ENCODE peak calls at places on chromosomes 16 and 17, in seven cellular contexts. One of them, this sample, is unnamed.

GRCh38 chr17:4326608-4327007 is 39.9 kb downstream of the UBE2G1 start:
- DNase-seq in HCT116: no peak
- DNase-seq in mesothelial cell of epicardium: no peak
- DNase-seq in ovary: no peak
- DNase-seq in osteocyte: no peak
- DNase-seq in type B pancreatic cell: no peak
- DNase-seq in WTC11: no peak
- DNase-seq in this sample: no peak

GRCh38 chr16:59859606-59860402 is 1125.7 kb upstream of the GOT2 start:
- DNase-seq in HCT116: no peak
- DNase-seq in mesothelial cell of epicardium: no peak
- DNase-seq in ovary: no peak
- DNase-seq in osteocyte: no peak
- DNase-seq in type B pancreatic cell: no peak
- DNase-seq in WTC11: no peak
- DNase-seq in this sample: no peak

GRCh38 chr16:69171325-69172095 is 15.5 kb upstream of the SNTB2 start:
- DNase-seq in HCT116: no peak
- DNase-seq in mesothelial cell of epicardium: no peak
- DNase-seq in ovary: no peak
- DNase-seq in osteocyte: no peak
- DNase-seq in type B pancreatic cell: no peak
- DNase-seq in WTC11: no peak
- DNase-seq in this sample: no peak

GRCh38 chr16:70437017-70437581 is 1.8 kb downstream of the ST3GAL2 start:
- DNase-seq in HCT116: no peak
- DNase-seq in mesothelial cell of epicardium: peak; percentile 40
- DNase-seq in ovary: peak; percentile 49
- DNase-seq in osteocyte: peak; percentile 87
- DNase-seq in type B pancreatic cell: no peak
- DNase-seq in WTC11: peak; percentile 68
- DNase-seq in this sample: no peak

GRCh38 chr17:69711504-69711903 is 297.0 kb downstream of the MAP2K6 start:
- DNase-seq in HCT116: no peak
- DNase-seq in mesothelial cell of epicardium: no peak
- DNase-seq in ovary: no peak
- DNase-seq in osteocyte: no peak
- DNase-seq in type B pancreatic cell: no peak
- DNase-seq in WTC11: no peak
- DNase-seq in this sample: no peak

GRCh38 chr17:17375826-17376225 is 72.7 kb downstream of the NT5M start:
- DNase-seq in HCT116: no peak
- DNase-seq in mesothelial cell of epicardium: no peak
- DNase-seq in ovary: no peak
- DNase-seq in osteocyte: no peak
- DNase-seq in type B pancreatic cell: no peak
- DNase-seq in WTC11: no peak
- DNase-seq in this sample: no peak

GRCh38 chr17:69499301-69499700 is 84.8 kb downstream of the MAP2K6 start:
- DNase-seq in HCT116: no peak
- DNase-seq in mesothelial cell of epicardium: no peak
- DNase-seq in ovary: no peak
- DNase-seq in osteocyte: no peak
- DNase-seq in type B pancreatic cell: no peak
- DNase-seq in WTC11: no peak
- DNase-seq in this sample: no peak

GRCh38 chr16:65807858-65808257 is 558.6 kb upstream of the CDH5 start:
- DNase-seq in HCT116: no peak
- DNase-seq in mesothelial cell of epicardium: no peak
- DNase-seq in ovary: no peak
- DNase-seq in osteocyte: no peak
- DNase-seq in type B pancreatic cell: no peak
- DNase-seq in WTC11: no peak
- DNase-seq in this sample: no peak

GRCh38 chr16:6510261-6510660 is 822.4 kb upstream of the RBFOX1 start:
- DNase-seq in HCT116: no peak
- DNase-seq in mesothelial cell of epicardium: no peak
- DNase-seq in ovary: no peak
- DNase-seq in osteocyte: no peak
- DNase-seq in type B pancreatic cell: no peak
- DNase-seq in WTC11: no peak
- DNase-seq in this sample: no peak

GRCh38 chr16:4182581-4183257 is 59.2 kb downstream of the SRL start:
- DNase-seq in HCT116: no peak
- DNase-seq in mesothelial cell of epicardium: no peak
- DNase-seq in ovary: no peak
- DNase-seq in osteocyte: no peak
- DNase-seq in type B pancreatic cell: no peak
- DNase-seq in WTC11: no peak
- DNase-seq in this sample: no peak

GRCh38 chr17:45231481-45232116 is 9.9 kb downstream of the FMNL1 start:
- DNase-seq in HCT116: no peak
- DNase-seq in mesothelial cell of epicardium: no peak
- DNase-seq in ovary: no peak
- DNase-seq in osteocyte: no peak
- DNase-seq in type B pancreatic cell: no peak
- DNase-seq in WTC11: peak; percentile 78
- DNase-seq in this sample: no peak
- TF ChIP-seq CTCF in HCT116: no peak
- TF ChIP-seq CTCF in mesothelial cell of epicardium: no peak
- TF ChIP-seq CTCF in ovary: no peak
- TF ChIP-seq CTCF in osteocyte: peak; percentile 36
- TF ChIP-seq CTCF in type B pancreatic cell: peak; percentile 52
- TF ChIP-seq CTCF in WTC11: peak; percentile 24
- TF ChIP-seq CTCF in this sample: peak; percentile 76

GRCh38 chr17:41580244-41580575 is 6.5 kb downstream of the KRT14 start:
- DNase-seq in HCT116: no peak
- DNase-seq in mesothelial cell of epicardium: no peak
- DNase-seq in ovary: no peak
- DNase-seq in osteocyte: no peak
- DNase-seq in type B pancreatic cell: no peak
- DNase-seq in WTC11: no peak
- DNase-seq in this sample: no peak

GRCh38 chr17:41585301-41585700 is 1.4 kb downstream of the KRT14 start:
- DNase-seq in HCT116: no peak
- DNase-seq in mesothelial cell of epicardium: no peak
- DNase-seq in ovary: no peak
- DNase-seq in osteocyte: no peak
- DNase-seq in type B pancreatic cell: no peak
- DNase-seq in WTC11: no peak
- DNase-seq in this sample: no peak

GRCh38 chr17:41581366-41582060 is 5.2 kb downstream of the KRT14 start:
- DNase-seq in HCT116: no peak
- DNase-seq in mesothelial cell of epicardium: no peak
- DNase-seq in ovary: no peak
- DNase-seq in osteocyte: no peak
- DNase-seq in type B pancreatic cell: no peak
- DNase-seq in WTC11: no peak
- DNase-seq in this sample: no peak

GRCh38 chr17:41580651-41581365 is 5.9 kb downstream of the KRT14 start:
- DNase-seq in HCT116: no peak
- DNase-seq in mesothelial cell of epicardium: no peak
- DNase-seq in ovary: no peak
- DNase-seq in osteocyte: no peak
- DNase-seq in type B pancreatic cell: no peak
- DNase-seq in WTC11: no peak
- DNase-seq in this sample: no peak

GRCh38 chr17:41583137-41584127 is 3.3 kb downstream of the KRT14 start:
- DNase-seq in HCT116: no peak
- DNase-seq in mesothelial cell of epicardium: no peak
- DNase-seq in ovary: no peak
- DNase-seq in osteocyte: no peak
- DNase-seq in type B pancreatic cell: no peak
- DNase-seq in WTC11: no peak
- DNase-seq in this sample: no peak
- TF ChIP-seq CTCF in HCT116: no peak
- TF ChIP-seq CTCF in mesothelial cell of epicardium: no peak
- TF ChIP-seq CTCF in ovary: no peak
- TF ChIP-seq CTCF in osteocyte: no peak
- TF ChIP-seq CTCF in type B pancreatic cell: no peak
- TF ChIP-seq CTCF in WTC11: no peak
- TF ChIP-seq CTCF in this sample: no peak

DNA sequence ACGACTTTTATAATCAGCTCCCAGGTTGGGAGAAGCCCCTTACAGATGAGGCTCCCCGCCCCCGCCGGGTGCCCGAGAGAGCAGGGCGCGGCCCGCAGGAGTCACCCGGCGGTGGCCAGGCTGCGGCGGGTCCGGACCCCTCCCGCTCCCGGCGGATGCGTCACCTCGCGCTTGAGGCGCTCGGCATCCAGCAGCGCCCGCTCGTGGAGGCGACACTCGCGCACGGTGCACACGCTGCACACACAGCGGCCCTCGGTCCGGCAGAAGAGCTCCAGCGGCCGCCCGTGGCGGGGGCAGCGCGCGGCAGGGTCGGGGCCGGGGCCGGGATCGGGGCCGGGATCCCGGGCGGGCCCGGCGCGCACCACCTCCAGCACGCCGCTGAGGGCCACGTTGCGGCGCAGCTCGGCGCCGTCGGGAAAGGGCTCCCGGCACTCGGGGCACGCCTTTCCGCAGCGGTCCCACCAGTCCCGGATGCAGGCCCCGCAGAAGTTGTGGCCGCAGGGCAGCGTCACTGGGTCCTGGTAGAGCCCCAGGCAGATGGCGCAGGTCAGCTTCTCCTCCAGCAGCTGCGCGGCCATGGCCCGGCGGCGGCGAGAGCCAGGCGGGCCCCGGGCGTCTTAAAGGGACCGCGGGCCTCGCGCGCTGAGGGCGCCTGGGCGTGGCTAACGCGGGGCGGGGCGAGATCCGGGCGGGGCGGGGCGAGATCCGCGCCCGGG is at the start of gene TRIM65:
- DNase-seq in HCT116: no peak
- DNase-seq in mesothelial cell of epicardium: no peak
- DNase-seq in ovary: peak; percentile 90
- DNase-seq in osteocyte: peak; percentile 90
- DNase-seq in type B pancreatic cell: peak; percentile 84
- DNase-seq in WTC11: peak; percentile 73
- DNase-seq in this sample: peak; percentile 84
- TF ChIP-seq CTCF in HCT116: no peak
- TF ChIP-seq CTCF in mesothelial cell of epicardium: no peak
- TF ChIP-seq CTCF in ovary: peak; percentile 51
- TF ChIP-seq CTCF in osteocyte: peak; percentile 40
- TF ChIP-seq CTCF in type B pancreatic cell: no peak
- TF ChIP-seq CTCF in WTC11: no peak
- TF ChIP-seq CTCF in this sample: peak; percentile 46

GRCh38 chr16:27286446-27286845 is 17.9 kb upstream of the NSMCE1 start:
- DNase-seq in HCT116: no peak
- DNase-seq in mesothelial cell of epicardium: no peak
- DNase-seq in ovary: no peak
- DNase-seq in osteocyte: peak; percentile 75
- DNase-seq in type B pancreatic cell: no peak
- DNase-seq in WTC11: no peak
- DNase-seq in this sample: peak; percentile 68
- TF ChIP-seq CTCF in HCT116: no peak
- TF ChIP-seq CTCF in mesothelial cell of epicardium: no peak
- TF ChIP-seq CTCF in ovary: no peak
- TF ChIP-seq CTCF in osteocyte: no peak
- TF ChIP-seq CTCF in type B pancreatic cell: no peak
- TF ChIP-seq CTCF in WTC11: no peak
- TF ChIP-seq CTCF in this sample: no peak

DNA sequence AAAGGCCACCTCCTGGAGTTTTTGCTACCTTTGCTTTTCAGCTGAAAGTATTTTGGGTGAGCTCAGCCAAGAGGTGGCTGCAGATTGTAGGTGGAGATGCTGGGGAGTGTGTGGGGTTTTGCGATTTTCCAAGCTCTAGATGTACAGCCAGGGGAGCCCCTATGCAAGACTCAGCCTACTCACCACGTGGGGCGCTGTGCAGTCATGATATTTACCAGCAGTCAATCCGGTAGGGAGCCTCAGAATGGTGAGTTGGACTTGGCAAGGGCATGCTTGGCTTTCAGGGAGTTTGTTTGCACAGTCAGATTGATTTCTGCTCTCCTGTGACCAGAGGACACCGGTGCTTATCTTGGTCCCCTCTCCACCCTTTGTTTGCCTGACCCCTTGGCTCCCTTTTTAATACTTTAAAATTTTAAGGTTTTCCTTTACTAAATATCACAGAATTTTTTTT is 175.3 kb downstream of the UTP18 start:
- DNase-seq in HCT116: peak; percentile 85
- DNase-seq in mesothelial cell of epicardium: no peak
- DNase-seq in ovary: peak; percentile 24
- DNase-seq in osteocyte: peak; percentile 66
- DNase-seq in type B pancreatic cell: no peak
- DNase-seq in WTC11: peak; percentile 79
- DNase-seq in this sample: no peak
- TF ChIP-seq CTCF in HCT116: peak; percentile 56
- TF ChIP-seq CTCF in mesothelial cell of epicardium: no peak
- TF ChIP-seq CTCF in ovary: no peak
- TF ChIP-seq CTCF in osteocyte: peak; percentile 19
- TF ChIP-seq CTCF in type B pancreatic cell: peak; percentile 75
- TF ChIP-seq CTCF in WTC11: peak; percentile 38
- TF ChIP-seq CTCF in this sample: peak; percentile 21

DNA sequence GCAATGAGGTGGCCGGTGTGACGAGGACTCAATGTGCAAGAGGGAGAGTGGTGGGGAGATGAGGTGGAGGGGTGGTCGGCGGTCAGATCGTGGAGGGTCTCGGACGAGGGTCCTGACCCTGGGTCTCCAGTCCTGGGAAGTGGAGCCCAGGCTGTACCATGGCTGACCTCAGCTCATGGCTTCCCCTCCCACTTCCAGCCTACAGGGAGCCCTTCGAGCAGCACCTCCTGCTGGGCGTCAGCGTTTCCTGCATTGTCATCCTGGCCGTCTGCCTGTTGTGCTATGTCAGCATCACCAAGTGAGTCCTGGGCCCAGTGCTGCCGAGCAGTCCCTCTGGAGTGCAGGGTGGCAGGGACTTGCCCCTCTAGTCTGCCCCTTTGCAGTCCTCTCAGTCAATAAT is 41.8 kb downstream of the IL4R start:
- DNase-seq in HCT116: peak; percentile 19
- DNase-seq in mesothelial cell of epicardium: no peak
- DNase-seq in ovary: no peak
- DNase-seq in osteocyte: no peak
- DNase-seq in type B pancreatic cell: no peak
- DNase-seq in WTC11: peak; percentile 80
- DNase-seq in this sample: peak; percentile 71
- TF ChIP-seq CTCF in HCT116: peak; percentile 35
- TF ChIP-seq CTCF in mesothelial cell of epicardium: no peak
- TF ChIP-seq CTCF in ovary: no peak
- TF ChIP-seq CTCF in osteocyte: peak; percentile 27
- TF ChIP-seq CTCF in type B pancreatic cell: peak; percentile 21
- TF ChIP-seq CTCF in WTC11: no peak
- TF ChIP-seq CTCF in this sample: peak; percentile 69

GRCh38 chr16:2466667-2467300 is 4.3 kb upstream of the NTN3 start:
- DNase-seq in HCT116: no peak
- DNase-seq in mesothelial cell of epicardium: no peak
- DNase-seq in ovary: no peak
- DNase-seq in osteocyte: no peak
- DNase-seq in type B pancreatic cell: no peak
- DNase-seq in WTC11: no peak
- DNase-seq in this sample: no peak

GRCh38 chr16:2467301-2468141 is 3.6 kb upstream of the NTN3 start:
- DNase-seq in HCT116: peak; percentile 41
- DNase-seq in mesothelial cell of epicardium: no peak
- DNase-seq in ovary: peak; percentile 84
- DNase-seq in osteocyte: no peak
- DNase-seq in type B pancreatic cell: no peak
- DNase-seq in WTC11: peak; percentile 73
- DNase-seq in this sample: no peak

GRCh38 chr16:2464333-2464732 is 4.4 kb downstream of the TEDC2 start:
- DNase-seq in HCT116: no peak
- DNase-seq in mesothelial cell of epicardium: no peak
- DNase-seq in ovary: no peak
- DNase-seq in osteocyte: no peak
- DNase-seq in type B pancreatic cell: no peak
- DNase-seq in WTC11: no peak
- DNase-seq in this sample: no peak

GRCh38 chr16:2468142-2468724 is 2.9 kb upstream of the NTN3 start:
- DNase-seq in HCT116: no peak
- DNase-seq in mesothelial cell of epicardium: no peak
- DNase-seq in ovary: no peak
- DNase-seq in osteocyte: no peak
- DNase-seq in type B pancreatic cell: no peak
- DNase-seq in WTC11: peak; percentile 37
- DNase-seq in this sample: no peak

GRCh38 chr16:2465653-2466415 is 5.3 kb upstream of the NTN3 start:
- DNase-seq in HCT116: no peak
- DNase-seq in mesothelial cell of epicardium: no peak
- DNase-seq in ovary: no peak
- DNase-seq in osteocyte: no peak
- DNase-seq in type B pancreatic cell: no peak
- DNase-seq in WTC11: peak; percentile 50
- DNase-seq in this sample: no peak
- TF ChIP-seq CTCF in HCT116: no peak
- TF ChIP-seq CTCF in mesothelial cell of epicardium: no peak
- TF ChIP-seq CTCF in ovary: no peak
- TF ChIP-seq CTCF in osteocyte: peak; percentile 36
- TF ChIP-seq CTCF in type B pancreatic cell: peak; percentile 64
- TF ChIP-seq CTCF in WTC11: no peak
- TF ChIP-seq CTCF in this sample: peak; percentile 32